ENCODE peak calls at places on chromosomes 7 and 10, in eight cellular contexts. Q, H, J, A, N, E, I and G are unnamed samples.

GRCh38 chr7:29488977-29489376 is 74.7 kb upstream of the PRR15 start:
- DNase-seq in N (no peak), I (no peak), E (peak), J (peak), H (no peak), Q (peak), A (no peak), G (no peak)

GRCh38 chr7:85154282-85154937 is 32.4 kb downstream of the SEMA3D start:
- DNase-seq in H (no peak), E (no peak), Q (no peak), J (no peak), A (no peak), N (no peak), I (no peak), G (no peak)

GRCh38 chr7:44787041-44787440 is 9.4 kb upstream of the PPIA start:
- DNase-seq in H (no peak), I (peak), N (no peak), Q (no peak), J (no peak), A (no peak), E (no peak), G (peak)

GRCh38 chr10:96831867-96832720 is at the start of gene LCOR:
- DNase-seq in Q (peak), N (peak), H (peak), J (peak), A (peak), I (peak), E (peak), G (peak)

GRCh38 chr10:637221-637620 is 52.2 kb downstream of the DIP2C start:
- DNase-seq in N (no peak), Q (no peak), I (no peak), J (no peak), A (no peak), E (no peak), H (no peak), G (no peak)

GRCh38 chr10:28250782-28251181 is 52.1 kb downstream of the MPP7 start:
- DNase-seq in I (no peak), N (no peak), Q (peak), A (no peak), E (peak), J (peak), H (no peak), G (peak)

GRCh38 chr7:101166909-101167644 is 1.7 kb upstream of the VGF start:
- DNase-seq in H (no peak), Q (no peak), J (no peak), A (no peak), E (no peak), N (no peak), I (no peak), G (no peak)

GRCh38 chr10:9209105-9209798 is 1154.8 kb downstream of the GATA3 start:
- DNase-seq in A (no peak), J (peak), Q (peak), I (peak), H (peak), N (peak), E (peak), G (peak)

GRCh38 chr10:103204353-103205255 is 11.5 kb upstream of the NT5C2 start:
- DNase-seq in J (peak), E (no peak), N (no peak), I (no peak), A (no peak), H (no peak), Q (no peak), G (no peak)

GRCh38 chr7:4683043-4683883 is 1.2 kb downstream of the FOXK1 start:
- DNase-seq in A (no peak), J (no peak), Q (no peak), H (no peak), E (no peak), N (no peak), I (no peak), G (peak)

GRCh38 chr7:124754576-124755264 is 10.9 kb downstream of the GPR37 start:
- DNase-seq in A (no peak), J (no peak), Q (no peak), I (no peak), E (no peak), H (no peak), N (no peak), G (no peak)

GRCh38 chr10:31773749-31774148 is 154.9 kb downstream of the ARHGAP12 start:
- DNase-seq in I (no peak), A (no peak), J (no peak), N (no peak), Q (no peak), H (no peak), E (no peak), G (no peak)

GRCh38 chr7:22442887-22443369 is 57.1 kb downstream of the STEAP1B start:
- DNase-seq in A (no peak), J (no peak), H (no peak), E (no peak), I (no peak), N (no peak), Q (no peak), G (no peak)

GRCh38 chr7:137998250-137998649 is 3.6 kb downstream of the CREB3L2 start:
- DNase-seq in H (no peak), A (no peak), I (no peak), J (no peak), Q (no peak), N (no peak), E (no peak), G (no peak)

GRCh38 chr7:132402751-132403245 is 173.5 kb downstream of the PLXNA4 start:
- DNase-seq in Q (peak), A (no peak), I (no peak), N (peak), E (peak), J (peak), H (no peak), G (no peak)

GRCh38 chr7:70494977-70495376 is 637.0 kb upstream of the GALNT17 start:
- DNase-seq in H (no peak), A (no peak), J (no peak), I (no peak), E (no peak), Q (no peak), N (no peak), G (no peak)

GRCh38 chr10:119643306-119644214 is 7.6 kb upstream of the BAG3 start:
- DNase-seq in H (no peak), Q (no peak), J (peak), A (no peak), N (no peak), E (peak), I (no peak), G (no peak)

GRCh38 chr10:70690584-70690983 is 18.3 kb downstream of the ADAMTS14 start:
- DNase-seq in A (no peak), J (no peak), I (no peak), H (no peak), E (no peak), Q (no peak), N (no peak), G (no peak)

GRCh38 chr10:124003070-124003419 is 90.4 kb downstream of the CHST15 start:
- DNase-seq in N (no peak), E (no peak), I (peak), H (no peak), A (peak), J (no peak), Q (no peak), G (no peak)

GRCh38 chr10:127968027-127968441 is 61.1 kb downstream of the PTPRE start:
- DNase-seq in Q (no peak), N (no peak), A (peak), H (no peak), E (no peak), I (no peak), J (no peak), G (no peak)

GRCh38 chr7:85186521-85187241 is at the start of gene SEMA3D:
- DNase-seq in H (peak), N (peak), J (peak), Q (peak), E (peak), I (peak), A (peak), G (peak)

GRCh38 chr10:62506371-62506770 is 132.2 kb downstream of the ZNF365 start:
- DNase-seq in Q (no peak), N (no peak), A (no peak), I (no peak), H (no peak), J (no peak), E (no peak), G (no peak)

GRCh38 chr10:44974628-44975431 is 3.8 kb downstream of the DEPP1 start:
- DNase-seq in N (peak), H (peak), Q (peak), E (peak), A (no peak), I (peak), J (peak), G (peak)

GRCh38 chr10:31697271-31698168 is 231.1 kb downstream of the ARHGAP12 start:
- DNase-seq in H (peak), N (peak), I (no peak), Q (peak), E (peak), J (peak), A (peak), G (no peak)

GRCh38 chr10:126043389-126043788 is 147.0 kb downstream of the FANK1 start:
- DNase-seq in N (no peak), J (no peak), H (peak), E (no peak), A (no peak), I (no peak), Q (no peak), G (no peak)

GRCh38 chr10:21212912-21213311 is 312.6 kb downstream of the SKIDA1 start:
- DNase-seq in J (no peak), I (no peak), N (no peak), Q (no peak), E (no peak), A (no peak), H (no peak), G (no peak)

GRCh38 chr10:21212275-21212674 is 313.2 kb downstream of the SKIDA1 start:
- DNase-seq in Q (no peak), I (no peak), N (no peak), A (no peak), H (no peak), E (no peak), J (no peak), G (no peak)

GRCh38 chr10:21217107-21217506 is 308.4 kb downstream of the SKIDA1 start:
- DNase-seq in J (no peak), I (no peak), E (no peak), H (no peak), Q (no peak), N (peak), A (no peak), G (no peak)

GRCh38 chr10:21217748-21218367 is 307.6 kb downstream of the SKIDA1 start:
- DNase-seq in A (no peak), N (no peak), Q (no peak), J (no peak), I (no peak), H (no peak), E (no peak), G (no peak)

DNA sequence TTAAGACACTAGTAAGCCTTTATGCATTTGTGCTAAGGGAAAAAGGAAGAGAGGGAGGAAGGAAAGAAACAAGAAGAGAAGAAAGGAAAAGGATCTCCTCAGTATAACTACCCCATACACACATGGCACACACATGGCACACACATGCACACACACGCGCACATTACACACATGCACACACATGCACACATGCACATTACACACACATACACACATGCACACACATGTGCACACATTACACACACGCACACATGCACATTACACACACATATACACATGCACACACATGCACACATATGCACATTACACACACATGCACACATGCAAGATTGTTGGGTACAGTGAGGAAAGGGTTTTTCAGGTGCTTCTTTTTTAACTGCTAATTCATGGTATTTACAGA is 311.2 kb downstream of the SKIDA1 start:
- DNase-seq in J (no peak), A (no peak), H (no peak), Q (no peak), N (no peak), I (no peak), E (no peak), G (no peak)
- TF ChIP-seq CTCF in J (no peak), A (no peak), H (no peak), Q (no peak), N (no peak), I (no peak), E (no peak), G (no peak)

GRCh38 chr7:104096683-104097082 is 107.2 kb upstream of the RELN start:
- DNase-seq in I (no peak), N (no peak), H (peak), A (no peak), J (no peak), E (peak), Q (peak), G (no peak)
- TF ChIP-seq CTCF in I (no peak), N (no peak), H (no peak), A (no peak), J (peak), E (no peak), Q (peak), G (peak)

DNA sequence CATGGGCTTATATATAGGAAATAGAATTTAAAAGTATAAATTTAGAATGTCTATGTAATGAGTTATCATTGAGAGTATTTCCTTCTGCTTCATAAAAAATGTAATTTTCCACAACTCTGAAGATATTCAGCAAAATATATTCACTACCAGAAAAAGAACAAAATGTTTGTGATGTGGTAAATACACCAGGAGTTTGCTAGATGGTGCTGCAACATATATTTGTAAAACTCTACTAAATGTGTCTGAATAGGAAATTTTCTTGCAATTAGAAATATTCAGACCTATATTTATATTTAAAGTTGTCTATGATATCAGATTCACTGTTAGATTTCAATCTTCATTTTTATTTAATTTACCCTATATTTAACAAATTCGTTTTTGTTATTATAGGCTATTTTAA is 201.1 kb downstream of the PPP1R3A start:
- DNase-seq in Q (no peak), H (no peak), J (no peak), E (no peak), I (no peak), A (no peak), N (no peak), G (no peak)
- TF ChIP-seq CTCF in Q (no peak), H (no peak), J (no peak), E (no peak), I (no peak), A (no peak), N (no peak), G (no peak)

GRCh38 chr7:100049441-100050291 is at the start of gene ZSCAN21:
- DNase-seq in A (peak), J (peak), H (peak), Q (peak), N (peak), I (peak), E (peak), G (peak)

GRCh38 chr7:100048680-100049079 is 894 bp upstream of the ZSCAN21 start:
- DNase-seq in I (no peak), H (no peak), J (no peak), Q (no peak), E (no peak), A (no peak), N (no peak), G (no peak)

GRCh38 chr7:100040575-100040974 is 9.0 kb upstream of the ZSCAN21 start:
- DNase-seq in N (no peak), Q (no peak), H (no peak), E (no peak), A (no peak), I (no peak), J (no peak), G (no peak)

DNA sequence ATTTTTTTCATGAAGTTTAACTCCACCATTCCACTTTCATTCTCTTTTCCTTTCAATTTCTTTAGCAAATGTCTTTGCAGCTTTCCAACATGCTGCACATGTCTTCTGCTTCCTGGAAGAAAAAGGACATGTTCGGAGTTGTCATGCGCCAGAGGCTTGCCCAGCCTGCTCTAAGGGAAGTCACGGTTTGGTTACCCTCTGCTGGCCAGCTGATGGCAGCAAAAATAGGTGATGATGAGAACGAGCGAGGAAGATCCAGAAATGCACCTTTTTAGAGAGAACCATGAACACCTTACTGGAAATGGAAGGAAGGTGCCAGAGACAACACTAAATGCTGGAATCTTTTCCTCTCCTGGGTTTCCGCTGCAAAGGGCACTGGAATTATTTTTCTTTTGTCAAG is 4.9 kb upstream of the ZSCAN21 start:
- DNase-seq in Q (no peak), N (no peak), A (no peak), J (no peak), I (peak), H (no peak), E (no peak), G (peak)
- TF ChIP-seq CTCF in Q (no peak), N (no peak), A (no peak), J (no peak), I (peak), H (no peak), E (no peak), G (peak)

GRCh38 chr10:24723386-24723787 is 300 bp downstream of the ARHGAP21 start:
- DNase-seq in Q (no peak), N (peak), I (peak), A (no peak), H (no peak), J (peak), E (peak), G (no peak)
- TF ChIP-seq CTCF in Q (no peak), N (no peak), I (no peak), A (no peak), H (no peak), J (no peak), E (no peak), G (no peak)